ENCODE peak calls at places on chromosome 7, in eight cellular contexts. N, V, F, W, T, X, B and M are unnamed samples.

GRCh38 chr7:36487756-36488336 is 98.2 kb downstream of the ANLN start:
- DNase-seq in V (peak; percentile 70), T (peak; percentile 81), X (peak; percentile 69), F (peak; percentile 59), B (peak; percentile 69), N (peak; percentile 66), W (peak; percentile 66), M (peak; percentile 39)

GRCh38 chr7:159027803-159028455 is 116.7 kb downstream of the VIPR2 start:
- DNase-seq in X (peak; percentile 42), T (peak; percentile 47), N (no peak), B (peak; percentile 44), W (no peak), V (peak; percentile 39), F (no peak), M (no peak)

GRCh38 chr7:45911311-45911710 is 9.8 kb downstream of the IGFBP3 start:
- DNase-seq in N (no peak), B (no peak), T (no peak), V (no peak), X (peak; percentile 66), F (no peak), W (no peak), M (no peak)

GRCh38 chr7:151271699-151272355 is 23.3 kb upstream of the SMARCD3 start:
- DNase-seq in T (no peak), N (no peak), F (no peak), W (no peak), B (peak; percentile 61), X (peak; percentile 53), V (no peak), M (peak; percentile 13)

GRCh38 chr7:77475181-77475580 is 59.0 kb upstream of the GSAP start:
- DNase-seq in T (no peak), X (no peak), W (no peak), B (no peak), N (no peak), V (no peak), F (no peak), M (no peak)

GRCh38 chr7:150382123-150382843 is 3.2 kb downstream of the ZNF775 start:
- DNase-seq in F (no peak), T (no peak), N (peak; percentile 80), W (no peak), V (peak; percentile 58), X (no peak), B (no peak), M (no peak)

GRCh38 chr7:151254316-151254715 is 5.8 kb upstream of the SMARCD3 start:
- DNase-seq in W (no peak), F (no peak), T (no peak), N (no peak), B (no peak), X (no peak), V (no peak), M (no peak)

GRCh38 chr7:151313857-151314256 is 27.8 kb upstream of the NUB1 start:
- DNase-seq in V (no peak), W (no peak), N (no peak), F (no peak), X (peak; percentile 86), B (no peak), T (peak; percentile 20), M (no peak)

GRCh38 chr7:127754457-127754856 is 102.5 kb downstream of the SND1 start:
- DNase-seq in X (no peak), W (no peak), V (no peak), F (no peak), N (no peak), B (no peak), T (no peak), M (no peak)

GRCh38 chr7:111784971-111785575 is 222.8 kb upstream of the IMMP2L start:
- DNase-seq in T (peak; percentile 40), X (no peak), N (no peak), F (no peak), W (peak; percentile 25), V (no peak), B (no peak), M (no peak)

GRCh38 chr7:29363636-29364425 is 169.3 kb downstream of the CHN2 start:
- DNase-seq in X (no peak), V (no peak), F (no peak), T (peak; percentile 55), W (no peak), N (no peak), B (no peak), M (no peak)

GRCh38 chr7:115094163-115094562 is 172.3 kb downstream of the MDFIC start:
- DNase-seq in N (no peak), X (peak; percentile 63), W (no peak), V (no peak), F (no peak), T (peak; percentile 60), B (no peak), M (no peak)

GRCh38 chr7:156031679-156032478 is 219.6 kb upstream of the SHH start:
- DNase-seq in T (no peak), B (no peak), X (no peak), F (no peak), N (no peak), V (no peak), W (no peak), M (no peak)

GRCh38 chr7:8147004-8147403 is 115.0 kb downstream of the ICA1 start:
- DNase-seq in F (no peak), W (peak; percentile 72), B (no peak), T (no peak), X (no peak), N (no peak), V (peak; percentile 54), M (no peak)

GRCh38 chr7:88354999-88355398 is 48.3 kb upstream of the STEAP4 start:
- DNase-seq in T (no peak), F (no peak), X (no peak), W (no peak), N (no peak), V (no peak), B (no peak), M (no peak)

GRCh38 chr7:68203246-68203645 is 1206.6 kb downstream of the TYW1 start:
- DNase-seq in T (no peak), F (no peak), B (no peak), V (peak; percentile 13), W (no peak), X (no peak), N (no peak), M (no peak)

DNA sequence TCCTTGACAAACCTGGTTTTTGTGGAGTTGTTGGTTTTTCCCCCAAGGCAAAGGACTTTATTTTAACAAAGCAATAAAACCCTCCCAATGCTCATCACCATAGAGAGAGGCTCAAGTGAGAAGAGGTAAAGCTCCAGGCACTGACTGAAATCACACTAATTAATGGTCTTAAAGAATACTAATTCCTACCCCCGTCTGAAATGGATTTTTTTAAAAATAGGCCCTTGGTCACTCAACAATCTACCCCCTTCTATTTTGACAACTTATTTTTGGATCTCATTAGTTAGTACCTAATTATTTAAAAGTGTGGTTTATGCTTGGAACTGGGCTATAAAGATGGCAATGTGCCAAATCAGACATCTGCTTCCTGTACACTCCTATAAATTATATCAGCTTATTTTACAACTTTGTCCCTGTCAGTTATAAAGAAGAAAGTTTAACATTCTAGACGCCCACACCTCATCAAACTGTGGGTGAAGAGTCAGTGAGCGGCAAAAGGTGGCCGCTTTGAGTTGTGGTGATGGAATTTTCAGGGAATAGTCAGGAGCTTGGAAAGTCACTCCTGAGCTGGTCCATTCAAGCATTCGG is 10.6 kb downstream of the GLI3 start:
- DNase-seq in V (peak; percentile 29), T (no peak), X (no peak), B (no peak), W (no peak), F (no peak), N (no peak), M (no peak)
- H3K4me1 ChIP-seq in V (peaks cover 97% of the 10 kb centered on the region), T (peaks cover under 1% of the 10 kb centered on the region), X (peaks cover 8% of the 10 kb centered on the region), B (peaks cover 23% of the 10 kb centered on the region), W (peaks cover 77% of the 10 kb centered on the region), F (no peaks in the 10 kb centered on the region), N (no peaks in the 10 kb centered on the region), M (no peaks in the 10 kb centered on the region)

GRCh38 chr7:542935-543789 is 23.5 kb upstream of the PDGFA start:
- DNase-seq in V (no peak), T (peak; percentile 81), N (no peak), F (no peak), W (no peak), X (peak; percentile 95), B (peak; percentile 61), M (no peak)

GRCh38 chr7:540997-541396 is 21.4 kb upstream of the PDGFA start:
- DNase-seq in W (no peak), B (no peak), N (no peak), F (no peak), V (no peak), T (no peak), X (no peak), M (no peak)

GRCh38 chr7:542131-542934 is 22.7 kb upstream of the PDGFA start:
- DNase-seq in X (no peak), B (no peak), V (peak; percentile 59), F (no peak), W (no peak), N (no peak), T (no peak), M (no peak)

GRCh38 chr7:540579-540978 is 20.9 kb upstream of the PDGFA start:
- DNase-seq in X (no peak), W (no peak), T (no peak), B (no peak), F (no peak), V (no peak), N (no peak), M (no peak)

GRCh38 chr7:541661-542060 is 22.0 kb upstream of the PDGFA start:
- DNase-seq in F (no peak), W (no peak), B (no peak), N (no peak), X (no peak), T (no peak), V (no peak), M (no peak)
- TF ChIP-seq EZH2phosphoT487 in F (no peak), W (no peak), B (no peak), N (no peak), X (no peak), T (no peak), V (no peak), M (no peak)

GRCh38 chr7:26186364-26187311 is 13.9 kb downstream of the HNRNPA2B1 start:
- DNase-seq in B (no peak), F (no peak), W (no peak), N (no peak), V (no peak), X (no peak), T (peak; percentile 35), M (peak; percentile 25)
- H3K4me1 ChIP-seq in B (peaks cover 8% of the 10 kb centered on the region), F (no peaks in the 10 kb centered on the region), W (no peaks in the 10 kb centered on the region), N (peaks cover 59% of the 10 kb centered on the region), V (no peaks in the 10 kb centered on the region), X (peaks cover 8% of the 10 kb centered on the region), T (no peaks in the 10 kb centered on the region), M (peaks cover 20% of the 10 kb centered on the region)

GRCh38 chr7:157944051-157944450 is 607.2 kb downstream of the DNAJB6 start:
- DNase-seq in T (no peak), F (no peak), X (no peak), W (no peak), B (no peak), V (no peak), N (no peak), M (no peak)

GRCh38 chr7:157944734-157945291 is 608.0 kb downstream of the DNAJB6 start:
- DNase-seq in B (no peak), N (no peak), T (no peak), V (no peak), W (no peak), X (no peak), F (no peak), M (no peak)

GRCh38 chr7:157941210-157941609 is 604.4 kb downstream of the DNAJB6 start:
- DNase-seq in F (no peak), W (no peak), X (no peak), V (no peak), T (no peak), B (no peak), N (no peak), M (no peak)

GRCh38 chr7:157945401-157945800 is 608.6 kb downstream of the DNAJB6 start:
- DNase-seq in V (no peak), F (no peak), T (no peak), W (no peak), X (no peak), N (no peak), B (no peak), M (no peak)

GRCh38 chr7:157943561-157943960 is 606.8 kb downstream of the DNAJB6 start:
- DNase-seq in V (no peak), T (no peak), B (no peak), W (no peak), X (no peak), F (no peak), N (no peak), M (no peak)
- TF ChIP-seq EZH2phosphoT487 in V (no peak), T (no peak), B (no peak), W (no peak), X (no peak), F (no peak), N (no peak), M (no peak)